ENCODE peak calls at places on chromosomes 7 and 10, in four cellular contexts. One of them, this sample, is unnamed.

GRCh38 chr7:140417456-140418155 is 13.7 kb downstream of the RAB19 start:
- DNase-seq in NCI-H1092: no peak
- DNase-seq in T-helper 2 cell: no peak
- DNase-seq in Kasumi-1: no peak
- DNase-seq in this sample: no peak

GRCh38 chr10:86100581-86101061 is 266.0 kb downstream of the GRID1 start:
- DNase-seq in NCI-H1092: no peak
- DNase-seq in T-helper 2 cell: no peak
- DNase-seq in Kasumi-1: peak; percentile 66
- DNase-seq in this sample: no peak

GRCh38 chr10:86162696-86163400 is 203.7 kb downstream of the GRID1 start:
- DNase-seq in T-helper 2 cell: no peak
- DNase-seq in Kasumi-1: no peak
- DNase-seq in NCI-H1092: no peak
- DNase-seq in this sample: no peak

GRCh38 chr7:20287317-20287716 is 43.4 kb upstream of the ITGB8 start:
- DNase-seq in NCI-H1092: no peak
- DNase-seq in T-helper 2 cell: no peak
- DNase-seq in Kasumi-1: no peak
- DNase-seq in this sample: no peak

GRCh38 chr10:71804067-71804466 is 30.7 kb upstream of the VSIR start:
- DNase-seq in Kasumi-1: peak; percentile 99
- DNase-seq in NCI-H1092: no peak
- DNase-seq in T-helper 2 cell: no peak
- DNase-seq in this sample: no peak

GRCh38 chr7:1713502-1714484 is 43.7 kb downstream of the ELFN1 start:
- DNase-seq in T-helper 2 cell: no peak
- DNase-seq in NCI-H1092: peak; percentile 56
- DNase-seq in Kasumi-1: no peak
- DNase-seq in this sample: no peak

GRCh38 chr10:92517034-92517655 is 56.7 kb downstream of the IDE start:
- DNase-seq in NCI-H1092: peak; percentile 51
- DNase-seq in Kasumi-1: peak; percentile 88
- DNase-seq in T-helper 2 cell: peak; percentile 41
- DNase-seq in this sample: peak; percentile 54

GRCh38 chr10:43793714-43794113 is 145.0 kb upstream of the ZNF32 start:
- DNase-seq in T-helper 2 cell: no peak
- DNase-seq in Kasumi-1: no peak
- DNase-seq in NCI-H1092: no peak
- DNase-seq in this sample: no peak

GRCh38 chr7:130277763-130278643 is 11.3 kb downstream of the CPA2 start:
- DNase-seq in Kasumi-1: peak; percentile 41
- DNase-seq in NCI-H1092: peak; percentile 33
- DNase-seq in T-helper 2 cell: no peak
- DNase-seq in this sample: no peak

GRCh38 chr10:57507788-57508187 is 759.9 kb downstream of the IPMK start:
- DNase-seq in NCI-H1092: no peak
- DNase-seq in Kasumi-1: no peak
- DNase-seq in T-helper 2 cell: no peak
- DNase-seq in this sample: no peak

GRCh38 chr10:58180633-58181032 is 87.1 kb downstream of the IPMK start:
- DNase-seq in T-helper 2 cell: no peak
- DNase-seq in Kasumi-1: no peak
- DNase-seq in NCI-H1092: no peak
- DNase-seq in this sample: no peak

GRCh38 chr10:4650572-4650971 is 175.4 kb upstream of the AKR1E2 start:
- DNase-seq in T-helper 2 cell: no peak
- DNase-seq in NCI-H1092: no peak
- DNase-seq in Kasumi-1: no peak
- DNase-seq in this sample: no peak

GRCh38 chr10:50373821-50374501 is 122.6 kb upstream of the ASAH2 start:
- DNase-seq in NCI-H1092: no peak
- DNase-seq in Kasumi-1: no peak
- DNase-seq in T-helper 2 cell: no peak
- DNase-seq in this sample: no peak

GRCh38 chr7:157204134-157204533 is 65.4 kb downstream of the UBE3C start:
- DNase-seq in Kasumi-1: no peak
- DNase-seq in T-helper 2 cell: no peak
- DNase-seq in NCI-H1092: no peak
- DNase-seq in this sample: no peak

GRCh38 chr10:5549462-5550249 is 24.9 kb downstream of the CALML3 start:
- DNase-seq in NCI-H1092: no peak
- DNase-seq in T-helper 2 cell: no peak
- DNase-seq in Kasumi-1: no peak
- DNase-seq in this sample: no peak

GRCh38 chr10:24561453-24561852 is 162.2 kb downstream of the ARHGAP21 start:
- DNase-seq in T-helper 2 cell: no peak
- DNase-seq in NCI-H1092: no peak
- DNase-seq in Kasumi-1: no peak
- DNase-seq in this sample: no peak

GRCh38 chr10:119817991-119818888 is 54.4 kb downstream of the MCMBP start:
- DNase-seq in Kasumi-1: no peak
- DNase-seq in NCI-H1092: no peak
- DNase-seq in T-helper 2 cell: no peak
- DNase-seq in this sample: no peak

GRCh38 chr7:38321515-38321944 is 48.1 kb upstream of the TARP start:
- DNase-seq in NCI-H1092: no peak
- DNase-seq in Kasumi-1: no peak
- DNase-seq in T-helper 2 cell: no peak
- DNase-seq in this sample: no peak

GRCh38 chr7:151455690-151456089 is 15.7 kb upstream of the CRYGN start:
- DNase-seq in Kasumi-1: no peak
- DNase-seq in NCI-H1092: no peak
- DNase-seq in T-helper 2 cell: no peak
- DNase-seq in this sample: no peak

GRCh38 chr10:61793760-61794713 is 107.5 kb upstream of the ARID5B start:
- DNase-seq in T-helper 2 cell: no peak
- DNase-seq in NCI-H1092: peak; percentile 26
- DNase-seq in Kasumi-1: no peak
- DNase-seq in this sample: no peak

GRCh38 chr10:47021850-47022249 is 110.6 kb downstream of the PTPN20 start:
- DNase-seq in Kasumi-1: no peak
- DNase-seq in NCI-H1092: no peak
- DNase-seq in T-helper 2 cell: no peak
- DNase-seq in this sample: no peak

GRCh38 chr10:101291254-101292193 is 62.3 kb upstream of the LBX1 start:
- DNase-seq in NCI-H1092: peak; percentile 63
- DNase-seq in T-helper 2 cell: peak; percentile 15
- DNase-seq in Kasumi-1: peak; percentile 72
- DNase-seq in this sample: peak; percentile 26

GRCh38 chr10:86508217-86508616 is 13.4 kb downstream of the WAPL start:
- DNase-seq in T-helper 2 cell: no peak
- DNase-seq in NCI-H1092: no peak
- DNase-seq in Kasumi-1: no peak
- DNase-seq in this sample: no peak

GRCh38 chr7:151308791-151309190 is 32.8 kb upstream of the NUB1 start:
- DNase-seq in NCI-H1092: no peak
- DNase-seq in T-helper 2 cell: no peak
- DNase-seq in Kasumi-1: no peak
- DNase-seq in this sample: no peak

GRCh38 chr10:84360634-84361365 is 32.4 kb downstream of the CCSER2 start:
- DNase-seq in NCI-H1092: no peak
- DNase-seq in T-helper 2 cell: no peak
- DNase-seq in Kasumi-1: no peak
- DNase-seq in this sample: no peak

GRCh38 chr7:151109094-151110048 is 23.1 kb downstream of the AGAP3 start:
- DNase-seq in NCI-H1092: no peak
- DNase-seq in Kasumi-1: no peak
- DNase-seq in T-helper 2 cell: no peak
- DNase-seq in this sample: no peak

GRCh38 chr10:1474376-1475094 is 262.8 kb downstream of the ADARB2 start:
- DNase-seq in NCI-H1092: no peak
- DNase-seq in T-helper 2 cell: no peak
- DNase-seq in Kasumi-1: no peak
- DNase-seq in this sample: no peak

GRCh38 chr7:29336851-29337627 is 142.5 kb downstream of the CHN2 start:
- DNase-seq in T-helper 2 cell: no peak
- DNase-seq in NCI-H1092: peak; percentile 66
- DNase-seq in Kasumi-1: no peak
- DNase-seq in this sample: no peak

GRCh38 chr10:70678757-70679489 is 6.6 kb downstream of the ADAMTS14 start:
- DNase-seq in T-helper 2 cell: no peak
- DNase-seq in Kasumi-1: no peak
- DNase-seq in NCI-H1092: no peak
- DNase-seq in this sample: no peak

GRCh38 chr7:38310601-38311057 is 37.2 kb upstream of the TARP start:
- DNase-seq in NCI-H1092: no peak
- DNase-seq in T-helper 2 cell: no peak
- DNase-seq in Kasumi-1: peak; percentile 63
- DNase-seq in this sample: no peak

GRCh38 chr10:76010703-76011102 is 579.3 kb downstream of the LRMDA start:
- DNase-seq in NCI-H1092: no peak
- DNase-seq in T-helper 2 cell: no peak
- DNase-seq in Kasumi-1: no peak
- DNase-seq in this sample: no peak

GRCh38 chr7:18345641-18346234 is 149.8 kb upstream of the HDAC9 start:
- DNase-seq in Kasumi-1: peak; percentile 39
- DNase-seq in T-helper 2 cell: no peak
- DNase-seq in NCI-H1092: peak; percentile 27
- DNase-seq in this sample: no peak

GRCh38 chr10:71216751-71217265 is 4.4 kb downstream of the UNC5B start:
- DNase-seq in NCI-H1092: no peak
- DNase-seq in T-helper 2 cell: no peak
- DNase-seq in Kasumi-1: no peak
- DNase-seq in this sample: no peak

This sample was measured in CD8-positive, alpha-beta memory T cell.